ENCODE peak calls at places on chromosomes 16 and 17, in nine cellular contexts. Z is Ammon's horn; D is activated CD4-positive, alpha-beta T cell treated with anti-CD3 and anti-CD28 coated beads for 24 hours; N is left cardiac atrium; I is mucosa of gallbladder; A is non-pigmented ciliary epithelial cell; R is stimulated activated CD4-positive, alpha-beta T cell treated with anti-CD3 and anti-CD28 coated beads, Interleukin-2, amount 100 ng/mL, for 48 hours; K is brain pericyte; G is activated CD8-positive, alpha-beta memory T cell treated with anti-CD3 and anti-CD28 coated beads for 48 hours. T is an unnamed sample.

GRCh38 chr16:84922351-84923135 is 88.8 kb downstream of the ZDHHC7 start:
- DNase-seq in A (no peak), D (no peak), I (peak), K (no peak), Z (peak), R (no peak), G (no peak), N (peak), T (no peak)

GRCh38 chr17:58252141-58252540 is 13.8 kb downstream of the LPO start:
- DNase-seq in I (no peak), A (no peak), N (no peak), R (no peak), K (no peak), G (no peak), Z (no peak), D (no peak), T (no peak)

GRCh38 chr17:12282056-12282455 is 261.4 kb downstream of the MAP2K4 start:
- DNase-seq in G (no peak), N (no peak), I (no peak), A (peak), R (no peak), D (no peak), K (peak), Z (no peak), T (peak)

GRCh38 chr17:51427259-51428255 is 167.2 kb downstream of the UTP18 start:
- DNase-seq in D (peak), Z (no peak), I (no peak), G (no peak), N (peak), K (no peak), R (peak), A (no peak), T (no peak)

GRCh38 chr17:43979671-43980070 is 24.8 kb upstream of the NAGS start:
- DNase-seq in R (no peak), Z (no peak), G (no peak), A (no peak), D (no peak), K (no peak), I (no peak), N (no peak), T (no peak)

GRCh38 chr17:81429353-81429774 is 34.1 kb downstream of the BAHCC1 start:
- DNase-seq in D (no peak), R (no peak), Z (peak), G (no peak), I (peak), K (peak), A (no peak), N (peak), T (no peak)

GRCh38 chr17:30345527-30346075 is 11.7 kb upstream of the TMIGD1 start:
- DNase-seq in R (no peak), I (no peak), Z (no peak), A (no peak), G (no peak), N (no peak), K (no peak), D (no peak), T (no peak)

GRCh38 chr17:29566473-29567361 is at the start of gene ABHD15:
- DNase-seq in Z (peak), N (peak), D (no peak), K (no peak), R (peak), A (no peak), G (peak), I (peak), T (no peak)

GRCh38 chr17:77628035-77628434 is 330.5 kb upstream of the TNRC6C start:
- DNase-seq in R (no peak), I (no peak), A (no peak), G (no peak), Z (no peak), N (no peak), D (no peak), K (no peak), T (no peak)

GRCh38 chr17:31550389-31551056 is 159.0 kb downstream of the RAB11FIP4 start:
- DNase-seq in K (no peak), N (no peak), D (no peak), R (no peak), A (no peak), Z (no peak), I (peak), G (no peak), T (no peak)

GRCh38 chr17:80476877-80477646 is 655 bp upstream of the NPTX1 start:
- DNase-seq in N (no peak), G (no peak), Z (no peak), K (no peak), D (no peak), R (no peak), I (no peak), A (no peak), T (no peak)

GRCh38 chr16:75138636-75139035 is 9.7 kb upstream of the ZFP1 start:
- DNase-seq in N (no peak), R (no peak), D (no peak), A (no peak), I (no peak), Z (no peak), K (no peak), G (no peak), T (no peak)

GRCh38 chr16:12484426-12484825 is 319.3 kb downstream of the CPPED1 start:
- DNase-seq in I (no peak), A (no peak), D (no peak), R (no peak), K (no peak), Z (no peak), G (no peak), N (no peak), T (no peak)

GRCh38 chr17:81396722-81397313 is 1.6 kb downstream of the BAHCC1 start:
- DNase-seq in K (no peak), R (peak), A (no peak), G (no peak), N (peak), I (no peak), D (no peak), Z (peak), T (no peak)

GRCh38 chr17:77914440-77915254 is 43.9 kb upstream of the TNRC6C start:
- DNase-seq in Z (no peak), D (no peak), R (no peak), I (no peak), K (peak), N (no peak), G (no peak), A (no peak), T (no peak)

GRCh38 chr16:27859020-27859419 is 204.5 kb downstream of the GSG1L start:
- DNase-seq in Z (no peak), A (no peak), D (no peak), N (no peak), I (no peak), K (no peak), R (no peak), G (no peak), T (no peak)

GRCh38 chr17:60305141-60305540 is 86.8 kb downstream of the USP32 start:
- DNase-seq in Z (peak), R (no peak), D (no peak), N (no peak), G (no peak), A (no peak), I (peak), K (no peak), T (no peak)

GRCh38 chr17:48055531-48056245 is 7.5 kb downstream of the NFE2L1 start:
- DNase-seq in R (peak), Z (no peak), N (peak), G (no peak), D (peak), K (no peak), A (no peak), I (no peak), T (no peak)

GRCh38 chr16:11553371-11553770 is 33.3 kb downstream of the LITAF start:
- DNase-seq in R (no peak), D (no peak), K (no peak), A (no peak), Z (no peak), N (no peak), G (no peak), I (no peak), T (no peak)

GRCh38 chr16:67668495-67669157 is 2.0 kb downstream of the C16orf86 start:
- DNase-seq in Z (no peak), K (no peak), I (no peak), N (no peak), D (no peak), G (no peak), R (no peak), A (no peak), T (no peak)

GRCh38 chr16:71709231-71709781 is 15.2 kb downstream of the PHLPP2 start:
- DNase-seq in I (no peak), A (no peak), G (no peak), Z (no peak), N (no peak), K (no peak), R (no peak), D (no peak), T (peak)

GRCh38 chr16:73337897-73338296 is 290.0 kb upstream of the ZFHX3 start:
- DNase-seq in A (no peak), R (no peak), K (no peak), I (no peak), G (no peak), D (no peak), N (no peak), Z (no peak), T (no peak)

GRCh38 chr16:10738231-10739077 is 5.2 kb upstream of the NUBP1 start:
- DNase-seq in Z (peak), K (no peak), N (peak), G (no peak), I (no peak), D (peak), R (no peak), A (no peak), T (peak)

GRCh38 chr16:89113661-89114060 is 20.0 kb downstream of the ACSF3 start:
- DNase-seq in A (no peak), G (no peak), Z (no peak), R (no peak), I (no peak), N (no peak), D (no peak), K (no peak), T (no peak)

GRCh38 chr17:59844884-59845594 is 47.7 kb downstream of the TUBD1 start:
- DNase-seq in I (no peak), G (no peak), D (no peak), K (no peak), R (no peak), N (no peak), A (no peak), Z (no peak), T (no peak)

GRCh38 chr16:88061346-88062110 is 110.3 kb downstream of the BANP start:
- DNase-seq in Z (no peak), N (no peak), D (no peak), G (no peak), A (no peak), R (no peak), K (no peak), I (no peak), T (no peak)

GRCh38 chr17:61583242-61583641 is 7.8 kb downstream of the NACA2 start:
- DNase-seq in K (no peak), G (no peak), D (no peak), Z (no peak), R (no peak), A (peak), N (no peak), I (no peak), T (peak)

GRCh38 chr17:10036511-10037061 is 131.5 kb upstream of the RCVRN start:
- DNase-seq in R (no peak), D (no peak), A (no peak), I (peak), Z (peak), K (no peak), G (no peak), N (peak), T (no peak)

GRCh38 chr17:57277923-57278604 is 21.7 kb downstream of the MSI2 start:
- DNase-seq in N (no peak), A (no peak), Z (no peak), I (no peak), G (no peak), R (no peak), D (no peak), K (no peak), T (no peak)

GRCh38 chr17:41492351-41492750 is 2.6 kb upstream of the KRT36 start:
- DNase-seq in N (no peak), K (peak), D (no peak), Z (peak), I (no peak), R (no peak), A (no peak), G (no peak), T (no peak)

GRCh38 chr17:60169921-60170817 is 20.4 kb downstream of the CA4 start:
- DNase-seq in A (no peak), N (peak), Z (peak), R (no peak), I (peak), K (no peak), G (no peak), D (no peak), T (no peak)

GRCh38 chr16:12054868-12055267 is 78.3 kb downstream of the SNX29 start:
- DNase-seq in I (no peak), D (no peak), N (no peak), Z (no peak), A (no peak), K (no peak), R (no peak), G (no peak), T (no peak)